ENCODE peak calls at places on chromosome 3, in nine cellular contexts. J, Q, B, N, D, X, H, P and Y are unnamed samples.

GRCh38 chr3:195119461-195120198 is 151.3 kb downstream of the XXYLT1 start:
- DNase-seq in D (no peak), B (peak), P (peak), H (peak), J (no peak), X (peak), Q (no peak), N (no peak), Y (no peak)

GRCh38 chr3:76432396-76432795 is 607.5 kb upstream of the ROBO2 start:
- DNase-seq in J (no peak), B (no peak), X (no peak), D (no peak), N (no peak), H (no peak), Q (no peak), P (no peak), Y (no peak)

GRCh38 chr3:112931737-112932521 is 43.0 kb downstream of the CD200R1 start:
- DNase-seq in D (no peak), N (no peak), X (no peak), P (no peak), H (no peak), B (no peak), J (no peak), Q (no peak), Y (no peak)

GRCh38 chr3:15295506-15295905 is 36.9 kb downstream of the SH3BP5 start:
- DNase-seq in J (no peak), X (peak), D (no peak), P (no peak), B (no peak), N (no peak), Q (no peak), H (no peak), Y (no peak)

GRCh38 chr3:170531557-170532335 is 54.1 kb downstream of the SLC7A14 start:
- DNase-seq in J (no peak), P (no peak), N (no peak), X (no peak), B (no peak), Q (peak), H (no peak), D (no peak), Y (no peak)

GRCh38 chr3:23481660-23482278 is 278.6 kb downstream of the UBE2E2 start:
- DNase-seq in D (no peak), J (no peak), Q (no peak), X (peak), H (no peak), N (no peak), B (no peak), P (no peak), Y (no peak)

GRCh38 chr3:160373655-160374054 is 25.4 kb downstream of the IFT80 start:
- DNase-seq in X (no peak), B (no peak), Q (no peak), H (no peak), D (no peak), N (no peak), P (no peak), J (no peak), Y (no peak)

GRCh38 chr3:194185225-194185624 is 49.3 kb downstream of the HES1 start:
- DNase-seq in Q (no peak), J (no peak), P (no peak), H (no peak), B (no peak), D (no peak), N (no peak), X (no peak), Y (no peak)

GRCh38 chr3:160035757-160036156 is 47.1 kb downstream of the IL12A start:
- DNase-seq in X (no peak), J (no peak), B (no peak), H (no peak), P (no peak), Q (no peak), N (no peak), D (no peak), Y (no peak)

GRCh38 chr3:53913401-53913800 is 21.7 kb upstream of the SELENOK start:
- DNase-seq in H (no peak), D (no peak), B (no peak), N (no peak), P (no peak), X (no peak), J (no peak), Q (no peak), Y (no peak)

GRCh38 chr3:182241777-182242556 is 530.2 kb downstream of the SOX2 start:
- DNase-seq in X (peak), P (no peak), D (no peak), N (no peak), B (no peak), J (no peak), Q (peak), H (peak), Y (no peak)
- TF ChIP-seq CTCF in X (no peak), P (no peak), D (no peak), N (no peak), B (no peak), J (no peak), Q (no peak), H (no peak), Y (peak)

DNA sequence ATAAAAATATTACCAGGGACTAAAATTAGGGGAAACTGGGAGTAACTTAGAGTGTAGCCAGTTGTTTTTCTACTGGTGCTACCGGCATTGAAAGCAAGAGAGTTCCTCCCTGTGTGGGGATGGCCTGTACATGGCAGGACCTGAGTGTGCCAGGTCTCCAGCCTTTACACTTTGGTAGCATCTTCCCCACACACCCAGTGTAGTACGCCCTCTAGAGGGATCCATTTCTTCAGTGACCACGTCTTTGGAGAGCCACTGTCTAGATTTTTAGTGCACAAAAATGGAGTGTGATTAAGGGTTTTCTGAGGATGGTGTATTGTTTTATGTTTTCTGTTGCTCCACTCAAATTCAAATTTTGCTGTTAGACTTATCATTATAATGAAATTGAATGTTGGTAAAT is 507.0 kb upstream of the TPRG1 start:
- DNase-seq in N (no peak), B (peak), Q (no peak), D (no peak), X (no peak), P (peak), H (no peak), J (peak), Y (no peak)
- TF ChIP-seq CTCF in N (peak), B (peak), Q (peak), D (peak), X (peak), P (peak), H (no peak), J (no peak), Y (peak)

DNA sequence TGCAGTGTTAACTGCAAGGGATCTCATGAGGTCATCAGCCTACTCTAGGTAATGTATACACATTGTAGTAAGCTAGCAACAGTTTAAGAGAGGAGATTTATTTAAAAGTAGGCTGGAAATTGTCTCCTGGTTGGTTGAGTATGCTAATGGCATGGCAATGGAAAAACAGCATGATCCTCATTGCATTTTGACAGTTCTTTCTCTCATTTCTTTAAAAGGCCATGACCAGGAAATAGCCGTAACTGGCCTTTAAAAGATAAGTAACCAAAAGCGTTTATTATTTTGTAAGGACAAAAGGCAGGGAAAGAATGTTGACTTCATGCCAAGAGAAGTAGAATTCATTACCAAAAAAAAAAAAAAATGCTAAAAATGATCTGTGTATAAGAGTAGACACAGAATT is 310.3 kb downstream of the FGF12 start:
- DNase-seq in H (no peak), B (no peak), Q (no peak), J (no peak), N (no peak), P (no peak), X (peak), D (no peak), Y (no peak)
- TF ChIP-seq CTCF in H (no peak), B (no peak), Q (no peak), J (no peak), N (no peak), P (no peak), X (no peak), D (no peak), Y (no peak)

GRCh38 chr3:138398791-138399575 is 35.4 kb upstream of the ESYT3 start:
- DNase-seq in B (no peak), P (peak), X (no peak), D (no peak), J (no peak), N (no peak), H (no peak), Q (no peak), Y (no peak)

GRCh38 chr3:138395865-138396751 is 38.3 kb upstream of the ESYT3 start:
- DNase-seq in B (no peak), P (no peak), X (no peak), D (no peak), H (no peak), N (no peak), J (no peak), Q (peak), Y (no peak)

GRCh38 chr3:138396752-138397410 is 37.5 kb upstream of the ESYT3 start:
- DNase-seq in B (no peak), X (no peak), J (no peak), N (no peak), H (no peak), P (no peak), Q (no peak), D (no peak), Y (no peak)

GRCh38 chr3:138399766-138400165 is 34.6 kb upstream of the ESYT3 start:
- DNase-seq in P (no peak), N (no peak), H (no peak), B (no peak), X (no peak), Q (no peak), J (no peak), D (no peak), Y (no peak)

GRCh38 chr3:138397983-138398382 is 36.4 kb upstream of the ESYT3 start:
- DNase-seq in N (no peak), J (no peak), P (no peak), Q (no peak), D (no peak), B (no peak), H (no peak), X (no peak), Y (no peak)
- TF ChIP-seq CTCF in N (peak), J (no peak), P (no peak), Q (no peak), D (no peak), B (no peak), H (no peak), X (peak), Y (no peak)

GRCh38 chr3:72279068-72279598 is 494.2 kb upstream of the PROK2 start:
- DNase-seq in B (no peak), Q (no peak), P (no peak), N (no peak), H (no peak), J (no peak), X (no peak), D (no peak), Y (no peak)

GRCh38 chr3:72280876-72281275 is 495.9 kb upstream of the PROK2 start:
- DNase-seq in B (no peak), H (no peak), D (no peak), P (no peak), X (no peak), Q (no peak), J (no peak), N (no peak), Y (no peak)

GRCh38 chr3:72278349-72279067 is 493.6 kb upstream of the PROK2 start:
- DNase-seq in H (no peak), D (no peak), X (no peak), J (no peak), N (no peak), P (no peak), B (no peak), Q (no peak), Y (no peak)

GRCh38 chr3:72281551-72281950 is 496.6 kb upstream of the PROK2 start:
- DNase-seq in B (no peak), N (no peak), P (no peak), H (no peak), J (no peak), D (no peak), X (no peak), Q (no peak), Y (no peak)

DNA sequence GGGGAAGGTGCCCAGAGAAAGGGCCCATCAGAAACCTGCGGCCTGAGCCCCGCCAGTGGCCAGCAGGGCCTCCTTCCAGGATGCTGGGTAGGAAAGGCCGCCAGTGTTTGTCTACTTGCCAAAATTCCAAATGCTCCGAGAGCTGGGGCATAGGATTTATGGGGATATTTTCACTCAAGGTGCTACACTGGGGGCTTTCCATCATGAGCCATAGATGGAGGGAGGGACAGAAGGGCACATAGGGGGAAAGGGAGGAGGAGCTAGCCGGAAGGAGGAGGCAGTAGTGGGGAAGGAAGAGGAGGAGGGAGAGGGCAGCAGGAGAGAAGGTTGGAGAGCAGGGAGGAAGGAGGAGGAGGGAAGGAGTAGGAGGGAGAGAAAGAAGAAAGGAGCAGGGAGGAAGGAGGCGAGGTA is 494.7 kb upstream of the PROK2 start:
- DNase-seq in J (no peak), B (no peak), X (no peak), D (no peak), N (no peak), Q (no peak), P (no peak), H (no peak), Y (no peak)
- TF ChIP-seq CTCF in J (no peak), B (no peak), X (no peak), D (no peak), N (no peak), Q (no peak), P (no peak), H (no peak), Y (no peak)

GRCh38 chr3:156675744-156676466 is 1.5 kb downstream of the TIPARP start:
- DNase-seq in N (peak), J (no peak), B (no peak), X (peak), P (peak), Q (peak), D (peak), H (peak), Y (no peak)

GRCh38 chr3:156674046-156674910 is at the start of gene TIPARP:
- DNase-seq in Q (peak), X (peak), D (peak), P (peak), N (peak), B (peak), H (peak), J (peak), Y (peak)

GRCh38 chr3:156676467-156677119 is 2.2 kb downstream of the TIPARP start:
- DNase-seq in H (no peak), P (peak), Q (no peak), B (no peak), X (no peak), D (no peak), J (no peak), N (peak), Y (no peak)

GRCh38 chr3:156673732-156674045 is 701 bp upstream of the TIPARP start:
- DNase-seq in Q (no peak), H (no peak), D (no peak), B (no peak), X (no peak), N (no peak), J (no peak), P (no peak), Y (no peak)

DNA sequence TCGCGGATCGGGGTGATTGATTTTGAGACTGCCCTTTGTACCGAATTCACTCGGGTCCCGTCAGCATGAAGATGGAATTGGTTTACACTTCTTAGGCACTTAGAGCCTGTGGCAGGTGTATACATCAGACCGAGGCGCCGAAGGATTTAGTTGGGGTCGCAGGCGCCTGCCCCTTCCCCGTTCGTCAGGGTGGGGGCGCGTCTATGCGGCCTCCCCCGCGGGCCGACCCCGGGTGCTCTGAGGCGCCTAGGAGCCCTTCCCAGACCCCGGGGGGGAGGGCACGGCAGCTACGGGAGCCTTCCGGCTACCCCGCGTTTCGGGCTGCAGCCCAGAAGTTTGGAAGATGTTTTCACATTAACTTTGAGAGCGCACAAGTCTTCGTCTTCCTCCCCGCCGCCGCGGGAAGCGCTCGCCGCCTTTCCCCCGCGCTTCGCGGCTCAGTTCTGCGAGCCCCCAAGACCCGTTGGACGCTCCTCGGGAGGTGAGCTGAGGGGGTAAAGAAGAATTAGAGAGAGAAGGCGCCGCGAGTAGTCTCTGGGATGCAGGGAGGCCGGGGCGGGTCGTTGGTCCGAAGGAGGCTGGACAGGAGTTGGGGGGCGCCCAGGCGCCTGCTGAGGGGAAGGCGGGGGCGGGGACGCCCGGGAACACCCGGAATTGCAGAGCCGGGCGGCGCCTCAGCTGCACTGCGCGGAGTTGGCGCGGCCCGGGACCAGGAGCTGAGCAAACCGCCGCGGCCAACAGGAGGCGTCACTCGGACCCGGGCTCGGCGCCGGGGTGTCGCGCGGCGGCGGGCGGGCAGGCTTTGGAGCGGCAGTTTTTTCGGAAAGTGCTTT is 737 bp downstream of the TIPARP start:
- DNase-seq in D (peak), J (peak), X (no peak), N (no peak), Q (peak), B (peak), H (peak), P (peak), Y (peak)
- TF ChIP-seq CTCF in D (peak), J (peak), X (peak), N (peak), Q (peak), B (no peak), H (peak), P (peak), Y (peak)

GRCh38 chr3:124486324-124486723 is 243.9 kb upstream of the UMPS start:
- DNase-seq in H (no peak), B (no peak), J (no peak), Q (no peak), P (peak), X (no peak), D (no peak), N (no peak), Y (no peak)
- TF ChIP-seq CTCF in H (no peak), B (no peak), J (no peak), Q (no peak), P (no peak), X (peak), D (no peak), N (peak), Y (no peak)

GRCh38 chr3:39291903-39292329 is 12.1 kb upstream of the CX3CR1 start:
- DNase-seq in D (peak), N (peak), J (peak), Q (peak), P (peak), H (peak), B (peak), X (peak), Y (peak)
- TF ChIP-seq CTCF in D (peak), N (peak), J (peak), Q (peak), P (peak), H (peak), B (peak), X (peak), Y (peak)

DNA sequence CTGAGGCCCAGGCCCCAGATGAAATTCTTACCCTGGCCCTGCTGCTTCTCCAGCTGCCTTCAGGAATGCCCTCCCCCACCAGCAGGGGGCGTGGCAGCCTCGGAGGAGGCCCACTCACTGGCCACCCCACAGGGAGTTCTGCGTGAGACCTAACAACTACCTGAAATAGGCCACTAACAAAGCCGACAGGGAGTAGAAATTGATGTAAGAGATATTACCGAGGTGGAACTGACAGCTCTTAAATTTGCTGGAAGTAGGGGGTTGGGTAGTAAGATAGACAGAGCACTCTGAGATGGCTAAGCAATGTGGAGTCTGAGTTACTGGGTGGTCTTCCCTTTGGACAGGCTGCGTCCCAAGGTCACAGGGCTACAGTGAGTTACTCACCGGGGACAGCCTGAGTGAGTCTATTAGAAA is 240.8 kb downstream of the SHOX2 start:
- DNase-seq in Q (no peak), X (no peak), P (peak), B (peak), H (peak), J (peak), N (peak), D (peak), Y (no peak)
- TF ChIP-seq CTCF in Q (peak), X (peak), P (peak), B (peak), H (peak), J (peak), N (peak), D (peak), Y (peak)

GRCh38 chr3:152835311-152836102 is 576 bp downstream of the P2RY1 start:
- DNase-seq in X (peak), Q (peak), H (peak), P (peak), B (peak), D (peak), J (peak), N (peak), Y (peak)

GRCh38 chr3:152836269-152836668 is 1.3 kb downstream of the P2RY1 start:
- DNase-seq in B (no peak), D (no peak), X (no peak), P (no peak), J (no peak), N (no peak), Q (no peak), H (no peak), Y (no peak)

GRCh38 chr3:152832046-152832445 is 2.9 kb upstream of the P2RY1 start:
- DNase-seq in H (no peak), X (no peak), D (no peak), P (no peak), N (no peak), J (no peak), B (no peak), Q (no peak), Y (no peak)

GRCh38 chr3:152833089-152833488 is 1.8 kb upstream of the P2RY1 start:
- DNase-seq in H (no peak), J (no peak), N (no peak), D (no peak), B (no peak), Q (no peak), P (no peak), X (no peak), Y (no peak)

GRCh38 chr3:152834354-152835310 is at the start of gene P2RY1:
- DNase-seq in X (peak), J (peak), Q (peak), N (peak), B (peak), D (peak), P (peak), H (peak), Y (peak)
- TF ChIP-seq CTCF in X (peak), J (no peak), Q (peak), N (peak), B (no peak), D (peak), P (no peak), H (no peak), Y (peak)